ENCODE peak calls at places on chromosomes 4 and X, in five cellular contexts. L, O, C, P and K are unnamed samples.

GRCh38 chrX:140040397-140040796 is 75.1 kb upstream of the CXorf66 start:
- DNase-seq in C (no peak), L (no peak), P (peak; percentile 51), O (no peak), K (peak; percentile 38)

GRCh38 chrX:47683171-47684145 is 24.5 kb upstream of the UXT start:
- DNase-seq in L (no peak), C (no peak), O (no peak), P (no peak), K (no peak)

GRCh38 chrX:152900937-152901445 is 3.1 kb downstream of the ZNF185 start:
- DNase-seq in P (peak; percentile 51), O (no peak), L (no peak), C (no peak), K (no peak)

GRCh38 chr4:10482913-10483312 is 25.7 kb upstream of the ZNF518B start:
- DNase-seq in O (no peak), C (no peak), P (no peak), L (no peak), K (no peak)

GRCh38 chr4:187088070-187088799 is 364.6 kb upstream of the FAT1 start:
- DNase-seq in L (no peak), C (peak; percentile 28), O (no peak), P (no peak), K (no peak)

GRCh38 chr4:169621754-169622481 is 1.5 kb downstream of the CLCN3 start:
- DNase-seq in O (no peak), P (peak; percentile 81), L (no peak), C (no peak), K (no peak)

GRCh38 chrX:1883772-1884171 is 268.9 kb downstream of the ASMT start:
- DNase-seq in L (no peak), C (no peak), O (no peak), P (peak; percentile 19), K (no peak)

GRCh38 chr4:165991325-165992180 is 118.5 kb downstream of the TLL1 start:
- DNase-seq in C (no peak), P (peak; percentile 32), O (no peak), L (no peak), K (no peak)

GRCh38 chrX:39261446-39262147 is 460.3 kb downstream of the MID1IP1 start:
- DNase-seq in O (no peak), P (peak; percentile 85), L (peak; percentile 20), C (no peak), K (peak; percentile 34)

GRCh38 chr4:154164931-154165839 is 326.4 kb downstream of the DCHS2 start:
- DNase-seq in L (no peak), O (no peak), C (no peak), P (peak; percentile 76), K (peak; percentile 12)

GRCh38 chr4:101099001-101099400 is 248.3 kb downstream of the PPP3CA start:
- DNase-seq in P (no peak), C (no peak), L (no peak), O (no peak), K (no peak)

GRCh38 chr4:1629704-1630093 is 54.4 kb downstream of the FAM53A start:
- DNase-seq in P (no peak), C (no peak), L (no peak), O (no peak), K (no peak)

DNA sequence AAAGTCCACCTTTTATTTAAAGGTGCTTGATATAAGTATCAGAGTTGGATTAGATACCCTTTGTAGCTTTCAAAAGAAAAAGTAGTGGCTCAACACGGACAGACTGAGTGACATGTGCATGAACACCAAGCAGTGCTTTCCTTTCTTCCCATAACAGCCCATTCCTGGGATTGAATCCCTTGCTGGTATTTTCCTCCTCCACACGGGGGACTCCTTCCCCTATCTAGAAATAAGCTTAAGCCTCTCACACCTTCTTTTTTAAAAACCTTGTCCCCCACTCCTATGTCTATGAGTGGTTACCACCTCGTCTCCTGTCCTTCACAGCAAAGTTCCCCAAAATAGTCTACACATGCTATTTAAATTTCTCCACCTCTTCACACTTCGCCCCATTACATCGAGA is 5.1 kb downstream of the AP1S2 start:
- DNase-seq in P (no peak), L (no peak), O (no peak), C (no peak), K (peak; percentile 24)
- TF ChIP-seq CTCF in P (no peak), L (no peak), O (no peak), C (no peak), K (no peak)

GRCh38 chr4:129063640-129064039 is 29.7 kb downstream of the SCLT1 start:
- DNase-seq in L (no peak), O (no peak), P (peak; percentile 57), C (no peak), K (no peak)
- TF ChIP-seq CTCF in L (no peak), O (no peak), P (no peak), C (no peak), K (no peak)

DNA sequence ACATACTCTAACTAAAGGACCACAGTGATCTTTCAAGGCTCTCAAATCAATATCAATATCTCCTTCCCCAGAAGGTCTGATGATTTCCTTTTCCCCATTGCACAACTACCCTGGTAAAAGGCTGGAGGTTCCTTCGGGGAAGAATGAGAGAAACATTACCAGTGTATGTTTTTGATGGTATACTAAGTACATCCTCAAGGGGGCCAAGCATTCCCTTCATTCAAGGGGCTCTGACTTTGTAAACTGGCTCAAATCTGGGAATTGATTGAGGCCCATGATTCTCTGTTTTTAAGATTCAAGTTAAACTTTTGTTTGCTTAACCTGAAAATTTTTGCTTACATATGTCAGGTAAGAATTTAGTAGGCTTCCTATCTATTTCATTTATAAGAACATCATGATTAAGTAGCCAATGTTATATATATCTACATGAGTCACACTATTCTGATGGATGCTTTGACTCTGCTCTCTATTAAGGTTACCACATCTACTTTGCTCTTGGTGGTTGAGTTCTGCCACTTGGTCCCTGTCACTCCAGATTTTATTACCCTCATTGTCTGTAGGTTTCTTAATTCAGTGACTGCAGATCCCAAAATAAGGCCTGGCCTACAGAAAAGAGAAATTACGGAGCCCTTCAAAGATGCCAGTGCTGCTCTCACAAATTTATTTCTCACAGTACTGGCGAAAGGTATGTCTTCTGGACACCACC is 16.4 kb upstream of the GUCY1B1 start:
- DNase-seq in O (no peak), P (no peak), L (no peak), C (no peak), K (no peak)
- TF ChIP-seq CTCF in O (no peak), P (no peak), L (no peak), C (peak; percentile 39), K (no peak)

DNA sequence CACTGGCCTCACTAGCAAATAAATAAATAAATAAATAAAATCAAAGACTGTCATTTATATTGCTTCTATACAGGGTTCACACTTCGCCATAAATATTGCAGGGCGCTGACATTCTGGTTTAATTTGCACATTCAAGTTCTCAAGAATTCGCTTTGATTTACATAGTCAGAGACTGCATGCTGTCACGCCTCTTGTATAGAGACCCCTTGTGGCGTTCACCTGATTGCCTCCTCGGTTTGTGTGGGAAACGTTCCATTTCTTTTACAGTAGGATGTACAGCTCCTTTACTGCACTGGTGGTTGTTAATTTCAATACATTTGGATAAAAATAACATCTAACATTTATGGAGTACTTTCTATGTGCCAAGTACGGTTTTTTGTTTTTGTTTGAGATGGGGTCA is 71.3 kb upstream of the ADGRG2 start:
- DNase-seq in O (no peak), P (no peak), L (no peak), C (no peak), K (no peak)
- TF ChIP-seq CTCF in O (no peak), P (no peak), L (no peak), C (no peak), K (no peak)

GRCh38 chr4:138242076-138242829 is at the start of gene SLC7A11:
- DNase-seq in O (no peak), C (peak; percentile 28), P (peak; percentile 100), L (peak; percentile 46), K (peak; percentile 79)
- TF ChIP-seq CTCF in O (no peak), C (no peak), P (no peak), L (no peak), K (no peak)

GRCh38 chr4:3245676-3246075 is 3.3 kb upstream of the MSANTD1 start:
- DNase-seq in O (no peak), P (no peak), L (no peak), C (no peak), K (no peak)

GRCh38 chr4:3248178-3248480 is 830 bp upstream of the MSANTD1 start:
- DNase-seq in P (no peak), C (no peak), L (no peak), O (no peak), K (no peak)

GRCh38 chr4:3247399-3248177 is 1.4 kb upstream of the MSANTD1 start:
- DNase-seq in O (no peak), P (no peak), C (no peak), L (no peak), K (no peak)

GRCh38 chr4:3244747-3245146 is 4.2 kb upstream of the MSANTD1 start:
- DNase-seq in L (no peak), P (no peak), C (no peak), O (no peak), K (no peak)

GRCh38 chr4:3246458-3247398 is 2.2 kb upstream of the MSANTD1 start:
- DNase-seq in L (no peak), O (no peak), P (no peak), C (no peak), K (no peak)
- TF ChIP-seq CTCF in L (no peak), O (no peak), P (no peak), C (no peak), K (no peak)

DNA sequence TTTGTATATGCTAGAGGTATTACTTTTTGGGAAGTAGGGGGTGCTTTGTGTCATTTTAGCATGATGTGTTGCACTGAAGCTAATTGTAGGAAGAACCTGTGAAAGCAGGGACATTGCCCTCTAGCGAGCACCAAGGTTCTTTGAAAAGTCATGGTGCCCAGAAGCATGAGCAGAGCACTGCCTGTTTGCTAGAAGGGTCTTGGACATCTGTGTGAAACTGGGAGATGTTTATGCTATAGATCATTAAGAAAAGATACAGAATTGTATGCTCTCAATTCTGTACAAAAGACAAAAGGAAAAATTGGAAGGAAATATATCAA is 14.7 kb downstream of the GRPR start:
- DNase-seq in C (no peak), O (no peak), L (no peak), P (no peak), K (no peak)
- TF ChIP-seq CTCF in C (no peak), O (no peak), L (no peak), P (no peak), K (no peak)

GRCh38 chrX:114162068-114162735 is 421.7 kb upstream of the HTR2C start:
- DNase-seq in O (no peak), C (peak; percentile 26), L (peak; percentile 33), P (no peak), K (peak; percentile 0)
- TF ChIP-seq CTCF in O (no peak), C (no peak), L (no peak), P (no peak), K (no peak)

DNA sequence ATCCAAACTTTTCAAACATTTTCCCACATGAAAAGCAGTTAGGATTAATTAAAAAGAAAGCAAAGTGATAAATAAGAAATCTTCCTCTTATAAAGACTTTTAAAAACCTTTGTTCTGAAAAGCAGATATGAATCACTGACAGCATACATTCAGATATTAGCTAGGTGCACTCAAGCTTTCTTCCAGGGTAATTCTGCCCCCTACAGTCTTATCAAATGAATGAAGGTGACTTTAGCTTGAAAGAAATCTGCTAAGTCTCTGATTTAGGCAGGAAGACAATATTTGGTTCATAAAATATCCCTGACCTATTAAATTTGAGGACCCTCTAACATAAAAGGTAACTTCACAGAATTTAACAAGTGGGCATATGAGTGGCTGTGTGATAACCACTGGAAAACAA is 209.1 kb upstream of the FAM47A start:
- DNase-seq in P (peak; percentile 20), L (no peak), C (no peak), O (no peak), K (no peak)
- TF ChIP-seq CTCF in P (no peak), L (peak; percentile 15), C (no peak), O (no peak), K (no peak)